ENCODE peak calls at places on chromosomes 4 and X, in ten cellular contexts. One of them, this sample, is unnamed.

GRCh38 chr4:102321260-102321991 is 23.9 kb downstream of the SLC39A8 start:
- DNase-seq in pancreas: no peak
- DNase-seq in SK-N-SH: no peak
- DNase-seq in AG04450: no peak
- DNase-seq in left lung: no peak
- DNase-seq in upper lobe of right lung: no peak
- DNase-seq in CD4-positive, alpha-beta T cell: no peak
- DNase-seq in effector memory CD4-positive, alpha-beta T cell: no peak
- DNase-seq in coronary artery: no peak
- DNase-seq in OCI-LY7: no peak
- DNase-seq in this sample: no peak

GRCh38 chr4:52312722-52313121 is 261.6 kb downstream of the SPATA18 start:
- DNase-seq in AG04450: no peak
- DNase-seq in effector memory CD4-positive, alpha-beta T cell: no peak
- DNase-seq in SK-N-SH: no peak
- DNase-seq in upper lobe of right lung: no peak
- DNase-seq in pancreas: no peak
- DNase-seq in left lung: no peak
- DNase-seq in CD4-positive, alpha-beta T cell: no peak
- DNase-seq in coronary artery: no peak
- DNase-seq in OCI-LY7: no peak
- DNase-seq in this sample: no peak

GRCh38 chr4:94457692-94458106 is 6.0 kb downstream of the PDLIM5 start:
- DNase-seq in SK-N-SH: peak; percentile 12
- DNase-seq in CD4-positive, alpha-beta T cell: no peak
- DNase-seq in pancreas: no peak
- DNase-seq in left lung: no peak
- DNase-seq in coronary artery: no peak
- DNase-seq in effector memory CD4-positive, alpha-beta T cell: no peak
- DNase-seq in AG04450: no peak
- DNase-seq in upper lobe of right lung: no peak
- DNase-seq in OCI-LY7: no peak
- DNase-seq in this sample: no peak

GRCh38 chr4:1939664-1940509 is 68.7 kb downstream of the NSD2 start:
- DNase-seq in effector memory CD4-positive, alpha-beta T cell: no peak
- DNase-seq in upper lobe of right lung: no peak
- DNase-seq in left lung: no peak
- DNase-seq in coronary artery: no peak
- DNase-seq in AG04450: peak; percentile 65
- DNase-seq in OCI-LY7: no peak
- DNase-seq in SK-N-SH: no peak
- DNase-seq in CD4-positive, alpha-beta T cell: no peak
- DNase-seq in pancreas: no peak
- DNase-seq in this sample: no peak

GRCh38 chrX:72308566-72309296 is 3.0 kb upstream of the CITED1 start:
- DNase-seq in SK-N-SH: peak; percentile 92
- DNase-seq in CD4-positive, alpha-beta T cell: no peak
- DNase-seq in left lung: peak; percentile 52
- DNase-seq in upper lobe of right lung: peak; percentile 67
- DNase-seq in pancreas: peak; percentile 82
- DNase-seq in coronary artery: no peak
- DNase-seq in effector memory CD4-positive, alpha-beta T cell: peak; percentile 3
- DNase-seq in AG04450: peak; percentile 13
- DNase-seq in OCI-LY7: no peak
- DNase-seq in this sample: peak; percentile 55

GRCh38 chr4:128471576-128471975 is 184.0 kb upstream of the PGRMC2 start:
- DNase-seq in OCI-LY7: no peak
- DNase-seq in coronary artery: no peak
- DNase-seq in AG04450: no peak
- DNase-seq in CD4-positive, alpha-beta T cell: no peak
- DNase-seq in left lung: no peak
- DNase-seq in effector memory CD4-positive, alpha-beta T cell: no peak
- DNase-seq in SK-N-SH: no peak
- DNase-seq in pancreas: no peak
- DNase-seq in upper lobe of right lung: no peak
- DNase-seq in this sample: no peak

GRCh38 chr4:84497220-84497834 is 1.8 kb downstream of the NKX6-1 start:
- DNase-seq in effector memory CD4-positive, alpha-beta T cell: no peak
- DNase-seq in CD4-positive, alpha-beta T cell: no peak
- DNase-seq in pancreas: peak; percentile 83
- DNase-seq in left lung: no peak
- DNase-seq in coronary artery: no peak
- DNase-seq in upper lobe of right lung: no peak
- DNase-seq in SK-N-SH: peak; percentile 46
- DNase-seq in OCI-LY7: no peak
- DNase-seq in AG04450: no peak
- DNase-seq in this sample: no peak

GRCh38 chr4:67397931-67398330 is 147.4 kb downstream of the CENPC start:
- DNase-seq in pancreas: no peak
- DNase-seq in upper lobe of right lung: no peak
- DNase-seq in left lung: no peak
- DNase-seq in CD4-positive, alpha-beta T cell: no peak
- DNase-seq in AG04450: no peak
- DNase-seq in effector memory CD4-positive, alpha-beta T cell: no peak
- DNase-seq in coronary artery: no peak
- DNase-seq in SK-N-SH: no peak
- DNase-seq in OCI-LY7: no peak
- DNase-seq in this sample: no peak

GRCh38 chr4:2341261-2341841 is 77.1 kb downstream of the ZFYVE28 start:
- DNase-seq in coronary artery: no peak
- DNase-seq in SK-N-SH: no peak
- DNase-seq in AG04450: no peak
- DNase-seq in CD4-positive, alpha-beta T cell: no peak
- DNase-seq in pancreas: peak; percentile 67
- DNase-seq in effector memory CD4-positive, alpha-beta T cell: no peak
- DNase-seq in OCI-LY7: no peak
- DNase-seq in upper lobe of right lung: peak; percentile 58
- DNase-seq in left lung: peak; percentile 30
- DNase-seq in this sample: no peak

GRCh38 chrX:129782706-129783105 is 3.0 kb downstream of the SASH3 start:
- DNase-seq in coronary artery: no peak
- DNase-seq in pancreas: no peak
- DNase-seq in CD4-positive, alpha-beta T cell: no peak
- DNase-seq in AG04450: no peak
- DNase-seq in left lung: no peak
- DNase-seq in upper lobe of right lung: no peak
- DNase-seq in OCI-LY7: no peak
- DNase-seq in SK-N-SH: no peak
- DNase-seq in effector memory CD4-positive, alpha-beta T cell: no peak
- DNase-seq in this sample: no peak

GRCh38 chrX:129786210-129786651 is 6.5 kb downstream of the SASH3 start:
- DNase-seq in upper lobe of right lung: no peak
- DNase-seq in effector memory CD4-positive, alpha-beta T cell: no peak
- DNase-seq in coronary artery: no peak
- DNase-seq in CD4-positive, alpha-beta T cell: no peak
- DNase-seq in pancreas: no peak
- DNase-seq in left lung: no peak
- DNase-seq in AG04450: no peak
- DNase-seq in OCI-LY7: peak; percentile 83
- DNase-seq in SK-N-SH: no peak
- DNase-seq in this sample: no peak

GRCh38 chrX:129787336-129788055 is 7.7 kb downstream of the SASH3 start:
- DNase-seq in SK-N-SH: no peak
- DNase-seq in AG04450: no peak
- DNase-seq in CD4-positive, alpha-beta T cell: no peak
- DNase-seq in left lung: no peak
- DNase-seq in OCI-LY7: no peak
- DNase-seq in pancreas: no peak
- DNase-seq in coronary artery: no peak
- DNase-seq in upper lobe of right lung: no peak
- DNase-seq in effector memory CD4-positive, alpha-beta T cell: no peak
- DNase-seq in this sample: no peak

GRCh38 chrX:129783176-129783776 is 3.5 kb downstream of the SASH3 start:
- DNase-seq in pancreas: no peak
- DNase-seq in left lung: no peak
- DNase-seq in coronary artery: peak; percentile 49
- DNase-seq in SK-N-SH: no peak
- DNase-seq in effector memory CD4-positive, alpha-beta T cell: no peak
- DNase-seq in AG04450: no peak
- DNase-seq in CD4-positive, alpha-beta T cell: no peak
- DNase-seq in upper lobe of right lung: no peak
- DNase-seq in OCI-LY7: no peak
- DNase-seq in this sample: no peak

DNA sequence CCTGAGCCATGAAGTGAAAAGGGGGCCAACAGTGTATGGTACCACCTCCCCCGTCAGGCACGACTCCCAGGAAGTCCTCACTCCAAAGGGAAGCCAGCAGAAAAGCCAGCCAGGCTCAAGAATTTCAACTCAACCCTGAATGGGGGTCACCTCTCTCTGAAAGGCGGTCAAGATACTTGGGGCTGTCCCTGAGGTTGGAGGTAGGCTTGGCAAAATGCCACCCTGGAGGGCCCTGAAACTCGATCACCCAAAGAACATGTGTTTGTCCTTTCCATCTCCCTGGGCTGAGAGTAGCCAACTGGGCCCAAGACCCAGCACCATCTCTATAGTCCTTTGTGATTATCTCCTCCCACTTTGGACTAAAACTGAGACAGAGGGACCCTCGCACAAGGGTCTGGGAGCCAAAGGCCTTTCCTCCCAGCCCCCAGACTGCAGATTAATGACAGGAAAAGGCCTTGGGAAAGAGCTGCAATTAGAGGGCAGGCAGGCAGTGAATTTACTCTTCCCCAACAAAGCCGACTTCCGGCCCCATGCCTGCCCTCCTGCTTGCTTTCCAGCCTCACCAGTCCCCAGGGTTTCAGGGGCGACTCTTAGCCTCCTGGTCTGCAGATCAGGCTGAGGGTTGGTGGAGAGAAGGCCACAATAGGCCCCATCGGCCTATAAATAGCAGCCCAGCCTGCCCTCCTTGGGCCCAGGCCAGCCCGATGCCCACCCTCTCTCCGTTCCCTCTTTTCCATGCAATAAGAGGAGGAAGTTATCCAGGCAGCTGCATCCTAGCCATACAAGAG is 5.6 kb downstream of the SASH3 start:
- DNase-seq in effector memory CD4-positive, alpha-beta T cell: no peak
- DNase-seq in upper lobe of right lung: no peak
- DNase-seq in OCI-LY7: no peak
- DNase-seq in CD4-positive, alpha-beta T cell: no peak
- DNase-seq in AG04450: no peak
- DNase-seq in coronary artery: peak; percentile 12
- DNase-seq in SK-N-SH: no peak
- DNase-seq in pancreas: no peak
- DNase-seq in left lung: no peak
- DNase-seq in this sample: no peak
- H3K27ac ChIP-seq in effector memory CD4-positive, alpha-beta T cell: peak overlapping the region; percentile 53
- H3K27ac ChIP-seq in upper lobe of right lung: no peak overlapping the region
- H3K27ac ChIP-seq in OCI-LY7: peak overlapping the region; percentile 78
- H3K27ac ChIP-seq in CD4-positive, alpha-beta T cell: peak overlapping the region; percentile 69
- H3K27ac ChIP-seq in AG04450: no peak overlapping the region
- H3K27ac ChIP-seq in coronary artery: no peak overlapping the region
- H3K27ac ChIP-seq in SK-N-SH: no peak overlapping the region
- H3K27ac ChIP-seq in pancreas: no peak overlapping the region
- H3K27ac ChIP-seq in left lung: no peak overlapping the region
- H3K27ac ChIP-seq in this sample: no peak overlapping the region

GRCh38 chr4:174503079-174503724 is 19.1 kb downstream of the HPGD start:
- DNase-seq in left lung: no peak
- DNase-seq in AG04450: no peak
- DNase-seq in effector memory CD4-positive, alpha-beta T cell: no peak
- DNase-seq in coronary artery: no peak
- DNase-seq in SK-N-SH: no peak
- DNase-seq in upper lobe of right lung: no peak
- DNase-seq in CD4-positive, alpha-beta T cell: no peak
- DNase-seq in OCI-LY7: no peak
- DNase-seq in pancreas: no peak
- DNase-seq in this sample: no peak

GRCh38 chr4:174505892-174506291 is 16.4 kb downstream of the HPGD start:
- DNase-seq in upper lobe of right lung: no peak
- DNase-seq in OCI-LY7: no peak
- DNase-seq in SK-N-SH: no peak
- DNase-seq in pancreas: no peak
- DNase-seq in left lung: no peak
- DNase-seq in CD4-positive, alpha-beta T cell: no peak
- DNase-seq in effector memory CD4-positive, alpha-beta T cell: no peak
- DNase-seq in AG04450: no peak
- DNase-seq in coronary artery: no peak
- DNase-seq in this sample: no peak

GRCh38 chr4:174505012-174505411 is 17.3 kb downstream of the HPGD start:
- DNase-seq in OCI-LY7: no peak
- DNase-seq in effector memory CD4-positive, alpha-beta T cell: no peak
- DNase-seq in pancreas: no peak
- DNase-seq in upper lobe of right lung: no peak
- DNase-seq in AG04450: no peak
- DNase-seq in SK-N-SH: no peak
- DNase-seq in left lung: no peak
- DNase-seq in CD4-positive, alpha-beta T cell: no peak
- DNase-seq in coronary artery: no peak
- DNase-seq in this sample: no peak
- H3K27ac ChIP-seq in OCI-LY7: no peak overlapping the region
- H3K27ac ChIP-seq in effector memory CD4-positive, alpha-beta T cell: no peak overlapping the region
- H3K27ac ChIP-seq in pancreas: no peak overlapping the region
- H3K27ac ChIP-seq in upper lobe of right lung: no peak overlapping the region
- H3K27ac ChIP-seq in AG04450: no peak overlapping the region
- H3K27ac ChIP-seq in SK-N-SH: no peak overlapping the region
- H3K27ac ChIP-seq in left lung: no peak overlapping the region
- H3K27ac ChIP-seq in CD4-positive, alpha-beta T cell: no peak overlapping the region
- H3K27ac ChIP-seq in coronary artery: no peak overlapping the region
- H3K27ac ChIP-seq in this sample: no peak overlapping the region

DNA sequence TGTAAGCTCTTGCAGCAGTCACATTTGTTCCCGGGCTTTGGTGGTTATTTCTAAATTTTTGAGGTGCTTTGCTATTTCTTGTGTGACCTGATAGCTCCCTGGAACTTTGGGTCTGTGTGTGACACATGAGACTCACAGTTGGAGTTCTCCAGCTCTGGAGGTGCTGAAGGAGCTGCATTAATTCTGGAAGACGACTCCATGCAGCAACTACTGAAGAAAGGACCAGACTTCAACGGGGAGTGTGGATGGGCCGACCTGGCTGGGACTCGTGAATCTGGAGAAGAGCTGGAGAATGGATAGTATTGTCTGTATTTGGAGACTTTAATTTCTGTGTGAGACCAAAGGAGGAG is 1.5 kb downstream of the MRFAP1 start:
- DNase-seq in OCI-LY7: no peak
- DNase-seq in CD4-positive, alpha-beta T cell: no peak
- DNase-seq in AG04450: no peak
- DNase-seq in effector memory CD4-positive, alpha-beta T cell: no peak
- DNase-seq in coronary artery: no peak
- DNase-seq in pancreas: no peak
- DNase-seq in left lung: no peak
- DNase-seq in SK-N-SH: no peak
- DNase-seq in upper lobe of right lung: no peak
- DNase-seq in this sample: no peak
- H3K27ac ChIP-seq in OCI-LY7: no peak overlapping the region
- H3K27ac ChIP-seq in CD4-positive, alpha-beta T cell: peak overlapping the region; percentile 98
- H3K27ac ChIP-seq in AG04450: no peak overlapping the region
- H3K27ac ChIP-seq in effector memory CD4-positive, alpha-beta T cell: peak overlapping the region; percentile 96
- H3K27ac ChIP-seq in coronary artery: peak overlapping the region; percentile 98
- H3K27ac ChIP-seq in pancreas: peak overlapping the region; percentile 92
- H3K27ac ChIP-seq in left lung: peak overlapping the region; percentile 94
- H3K27ac ChIP-seq in SK-N-SH: peak overlapping the region; percentile 96
- H3K27ac ChIP-seq in upper lobe of right lung: peak overlapping the region; percentile 96
- H3K27ac ChIP-seq in this sample: peak overlapping the region; percentile 26

GRCh38 chr4:63922146-63922545 is 487.1 kb downstream of the TECRL start:
- DNase-seq in AG04450: no peak
- DNase-seq in pancreas: no peak
- DNase-seq in SK-N-SH: peak; percentile 1
- DNase-seq in effector memory CD4-positive, alpha-beta T cell: no peak
- DNase-seq in CD4-positive, alpha-beta T cell: no peak
- DNase-seq in left lung: no peak
- DNase-seq in upper lobe of right lung: no peak
- DNase-seq in OCI-LY7: no peak
- DNase-seq in coronary artery: no peak
- DNase-seq in this sample: no peak
- H3K27ac ChIP-seq in AG04450: no peak overlapping the region
- H3K27ac ChIP-seq in pancreas: no peak overlapping the region
- H3K27ac ChIP-seq in SK-N-SH: no peak overlapping the region
- H3K27ac ChIP-seq in effector memory CD4-positive, alpha-beta T cell: no peak overlapping the region
- H3K27ac ChIP-seq in CD4-positive, alpha-beta T cell: no peak overlapping the region
- H3K27ac ChIP-seq in left lung: no peak overlapping the region
- H3K27ac ChIP-seq in upper lobe of right lung: no peak overlapping the region
- H3K27ac ChIP-seq in OCI-LY7: no peak overlapping the region
- H3K27ac ChIP-seq in coronary artery: no peak overlapping the region
- H3K27ac ChIP-seq in this sample: no peak overlapping the region